ENCODE peak calls at places on chromosomes 1 and 21, in seven cellular contexts. X is K562, U is SK-N-SH, A is HepG2, J is Panc1, P is H1, N is GM12878. K is an unnamed sample.

GRCh38 chr21:45983981-45984551 is 2.5 kb downstream of the COL6A1 start:
- DNase-seq in X (peak), U (no peak), A (no peak), J (no peak), P (no peak), N (no peak), K (no peak)

GRCh38 chr1:34266127-34266951 is 89.6 kb downstream of the C1orf94 start:
- DNase-seq in X (no peak), U (peak), A (no peak), J (no peak), P (peak), N (no peak), K (no peak)

GRCh38 chr1:229855999-229856650 is 210.9 kb upstream of the GALNT2 start:
- DNase-seq in X (no peak), U (peak), A (no peak), J (no peak), P (no peak), N (peak), K (no peak)

GRCh38 chr1:117759535-117759934 is 153.7 kb downstream of the TENT5C start:
- DNase-seq in X (no peak), U (no peak), A (no peak), J (no peak), P (no peak), N (no peak), K (no peak)

GRCh38 chr1:81560629-81561028 is 240.1 kb upstream of the ADGRL2 start:
- DNase-seq in X (no peak), U (no peak), A (no peak), J (no peak), P (no peak), N (no peak), K (no peak)

GRCh38 chr1:205774277-205775014 is 836 bp downstream of the RAB29 start:
- DNase-seq in X (peak), U (peak), A (peak), J (no peak), P (peak), N (peak), K (no peak)

GRCh38 chr1:9891207-9891606 is 18.9 kb downstream of the CTNNBIP1 start:
- DNase-seq in X (no peak), U (no peak), A (no peak), J (no peak), P (no peak), N (no peak), K (no peak)

GRCh38 chr21:44636209-44637017 is 743 bp upstream of the KRTAP10-10 start:
- DNase-seq in X (no peak), U (no peak), A (no peak), J (no peak), P (no peak), N (no peak), K (no peak)

GRCh38 chr21:40053007-40053406 is 185.8 kb downstream of the PCP4 start:
- DNase-seq in X (no peak), U (peak), A (no peak), J (no peak), P (no peak), N (no peak), K (no peak)

GRCh38 chr1:234921266-234922062 is 207.2 kb downstream of the TOMM20 start:
- DNase-seq in X (no peak), U (no peak), A (peak), J (no peak), P (no peak), N (no peak), K (no peak)

GRCh38 chr1:21099869-21100131 is 76.9 kb downstream of the EIF4G3 start:
- DNase-seq in X (no peak), U (no peak), A (no peak), J (no peak), P (no peak), N (no peak), K (no peak)

GRCh38 chr1:38029081-38029681 is 16.6 kb downstream of the UTP11 start:
- DNase-seq in X (peak), U (peak), A (no peak), J (no peak), P (peak), N (no peak), K (no peak)

GRCh38 chr1:31324093-31324492 is 27.3 kb downstream of the ZCCHC17 start:
- DNase-seq in X (no peak), U (no peak), A (no peak), J (no peak), P (no peak), N (no peak), K (no peak)

GRCh38 chr1:43274125-43274803 is 4.5 kb downstream of the TMEM125 start:
- DNase-seq in X (no peak), U (no peak), A (no peak), J (no peak), P (no peak), N (no peak), K (no peak)

GRCh38 chr1:170711682-170712081 is 47.8 kb downstream of the PRRX1 start:
- DNase-seq in X (no peak), U (no peak), A (no peak), J (no peak), P (no peak), N (no peak), K (no peak)

GRCh38 chr1:65230741-65231439 is 78.5 kb upstream of the DNAJC6 start:
- DNase-seq in X (peak), U (no peak), A (no peak), J (no peak), P (no peak), N (no peak), K (no peak)

GRCh38 chr1:208177656-208178055 is 66.5 kb downstream of the PLXNA2 start:
- DNase-seq in X (no peak), U (no peak), A (no peak), J (no peak), P (no peak), N (no peak), K (no peak)

GRCh38 chr1:22846453-22846852 is 126.2 kb downstream of the LACTBL1 start:
- DNase-seq in X (no peak), U (no peak), A (no peak), J (no peak), P (no peak), N (no peak), K (no peak)

GRCh38 chr1:202134645-202135172 is 9.8 kb downstream of the ARL8A start:
- DNase-seq in X (no peak), U (no peak), A (no peak), J (no peak), P (no peak), N (no peak), K (no peak)

GRCh38 chr1:100734716-100735115 is 15.2 kb downstream of the VCAM1 start:
- DNase-seq in X (no peak), U (no peak), A (no peak), J (no peak), P (no peak), N (no peak), K (no peak)

GRCh38 chr1:193358419-193358818 is 172.0 kb upstream of the B3GALT2 start:
- DNase-seq in X (no peak), U (no peak), A (no peak), J (no peak), P (no peak), N (no peak), K (no peak)

GRCh38 chr1:63112155-63112914 is 210.0 kb upstream of the FOXD3 start:
- DNase-seq in X (no peak), U (no peak), A (no peak), J (no peak), P (no peak), N (no peak), K (no peak)

GRCh38 chr1:63870152-63870551 is 96.3 kb downstream of the ROR1 start:
- DNase-seq in X (no peak), U (no peak), A (no peak), J (no peak), P (no peak), N (no peak), K (no peak)

GRCh38 chr1:152870831-152871730 is 7.0 kb upstream of the SMCP start:
- DNase-seq in X (peak), U (no peak), A (peak), J (peak), P (peak), N (no peak), K (peak)

GRCh38 chr1:8911416-8912309 is 33.2 kb upstream of the ENO1 start:
- DNase-seq in X (no peak), U (no peak), A (no peak), J (no peak), P (no peak), N (no peak), K (no peak)

GRCh38 chr1:219518168-219518905 is 94.6 kb downstream of the ZC3H11B start:
- DNase-seq in X (no peak), U (peak), A (no peak), J (no peak), P (no peak), N (no peak), K (no peak)

GRCh38 chr1:225152061-225152460 is 222.6 kb downstream of the DNAH14 start:
- DNase-seq in X (no peak), U (no peak), A (no peak), J (no peak), P (no peak), N (no peak), K (no peak)

GRCh38 chr1:220769205-220769604 is 17.5 kb upstream of the MTARC1 start:
- DNase-seq in X (no peak), U (no peak), A (no peak), J (no peak), P (no peak), N (no peak), K (no peak)

GRCh38 chr1:114260805-114261488 is 107.3 kb upstream of the SYT6 start:
- DNase-seq in X (no peak), U (no peak), A (no peak), J (no peak), P (no peak), N (no peak), K (no peak)

GRCh38 chr1:87084247-87084836 is 169.9 kb downstream of the HS2ST1 start:
- DNase-seq in X (no peak), U (peak), A (peak), J (no peak), P (no peak), N (no peak), K (peak)

GRCh38 chr1:43315481-43315880 is 14.7 kb downstream of the TIE1 start:
- DNase-seq in X (no peak), U (no peak), A (no peak), J (no peak), P (no peak), N (no peak), K (no peak)

GRCh38 chr1:212323065-212323464 is 37.9 kb downstream of the PPP2R5A start:
- DNase-seq in X (no peak), U (no peak), A (no peak), J (no peak), P (no peak), N (no peak), K (no peak)

GRCh38 chr1:225816643-225817538 is 7.0 kb downstream of the EPHX1 start:
- DNase-seq in X (no peak), U (no peak), A (no peak), J (no peak), P (no peak), N (no peak), K (no peak)

GRCh38 chr1:47738560-47739182 is 258.5 kb downstream of the TRABD2B start:
- DNase-seq in X (peak), U (peak), A (peak), J (no peak), P (peak), N (no peak), K (no peak)

GRCh38 chr1:231126181-231126580 is 35.7 kb upstream of the TRIM67 start:
- DNase-seq in X (no peak), U (no peak), A (no peak), J (no peak), P (no peak), N (no peak), K (no peak)

GRCh38 chr21:35015435-35016024 is 33.6 kb downstream of the RUNX1 start:
- DNase-seq in X (no peak), U (no peak), A (no peak), J (no peak), P (no peak), N (no peak), K (no peak)

GRCh38 chr1:165903672-165904071 is 76.3 kb downstream of the UCK2 start:
- DNase-seq in X (no peak), U (no peak), A (no peak), J (no peak), P (no peak), N (no peak), K (no peak)
- TF ChIP-seq SIN3A in X (no peak), U (peak), A (no peak), J (no peak), P (no peak), N (no peak), K (no peak)

DNA sequence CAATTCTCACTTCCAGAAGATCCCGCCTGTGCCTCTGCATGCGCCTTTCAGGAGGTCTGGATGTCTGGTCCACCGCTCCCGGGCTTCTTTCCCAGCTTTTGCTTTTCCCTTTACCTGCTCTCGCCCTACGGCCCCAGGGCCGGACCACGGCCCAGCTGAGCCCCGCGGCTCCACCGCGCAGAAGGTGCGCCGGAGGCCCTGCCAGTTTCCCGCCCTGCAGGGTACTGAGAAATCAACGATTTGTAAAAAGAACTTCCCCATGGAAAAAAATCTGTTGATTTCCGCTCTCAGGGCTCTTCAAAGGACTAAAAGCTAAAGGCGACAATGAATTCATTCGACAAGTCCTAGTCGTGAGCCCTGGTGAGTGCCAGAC is 7.0 kb upstream of the RNU1-2 start:
- DNase-seq in X (no peak), U (no peak), A (no peak), J (no peak), P (no peak), N (no peak), K (no peak)
- TF ChIP-seq SIN3A in X (no peak), U (no peak), A (no peak), J (no peak), P (peak), N (no peak), K (no peak)

DNA sequence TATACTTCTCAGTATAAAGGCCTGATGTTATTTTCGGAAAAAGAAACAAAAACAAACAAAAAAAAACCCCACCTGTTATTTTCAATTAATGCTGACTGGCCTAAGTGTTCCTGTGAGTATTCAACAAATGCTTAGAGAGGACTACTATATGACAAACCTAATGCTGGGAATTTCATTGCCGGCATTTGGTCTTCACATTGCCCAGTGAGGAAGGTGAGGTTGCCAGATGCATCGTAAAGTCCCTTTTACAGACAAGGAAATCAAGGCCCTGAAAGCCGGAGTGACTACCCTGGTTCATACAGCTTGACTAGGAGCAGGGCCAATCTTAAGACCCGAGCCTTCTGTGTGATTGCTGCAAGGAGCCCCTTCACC is 595 bp downstream of the MRPL24 start:
- DNase-seq in X (no peak), U (no peak), A (no peak), J (no peak), P (no peak), N (no peak), K (no peak)
- TF ChIP-seq SIN3A in X (no peak), U (no peak), A (no peak), J (no peak), P (no peak), N (no peak), K (no peak)

GRCh38 chr1:24558902-24559791 is 3.3 kb downstream of the NCMAP start:
- DNase-seq in X (no peak), U (peak), A (peak), J (peak), P (peak), N (no peak), K (peak)
- TF ChIP-seq SIN3A in X (no peak), U (peak), A (no peak), J (no peak), P (no peak), N (no peak), K (no peak)

K was measured in HCT116.